ENCODE peak calls at places on chromosomes 5 and 9, in six cellular contexts. One of them, this sample, is unnamed.

GRCh38 chr5:180097163-180097894 is 25.8 kb upstream of the RNF130 start:
- DNase-seq in cardiac muscle cell: no peak
- DNase-seq in pancreas: no peak
- DNase-seq in heart left ventricle: no peak
- DNase-seq in fibroblast of the aortic adventitia: no peak
- DNase-seq in Calu3: no peak
- DNase-seq in this sample: no peak

GRCh38 chr5:171188016-171188415 is 121.0 kb upstream of the TLX3 start:
- DNase-seq in heart left ventricle: no peak
- DNase-seq in Calu3: no peak
- DNase-seq in cardiac muscle cell: no peak
- DNase-seq in pancreas: no peak
- DNase-seq in fibroblast of the aortic adventitia: no peak
- DNase-seq in this sample: no peak

GRCh38 chr9:79053613-79054012 is 518.2 kb upstream of the TLE4 start:
- DNase-seq in cardiac muscle cell: no peak
- DNase-seq in heart left ventricle: no peak
- DNase-seq in pancreas: no peak
- DNase-seq in Calu3: no peak
- DNase-seq in fibroblast of the aortic adventitia: no peak
- DNase-seq in this sample: no peak

GRCh38 chr9:89083626-89084025 is 92.4 kb downstream of the S1PR3 start:
- DNase-seq in pancreas: no peak
- DNase-seq in cardiac muscle cell: no peak
- DNase-seq in Calu3: no peak
- DNase-seq in fibroblast of the aortic adventitia: no peak
- DNase-seq in heart left ventricle: no peak
- DNase-seq in this sample: no peak

GRCh38 chr5:79305706-79306105 is 69.8 kb downstream of the JMY start:
- DNase-seq in cardiac muscle cell: no peak
- DNase-seq in pancreas: no peak
- DNase-seq in heart left ventricle: no peak
- DNase-seq in fibroblast of the aortic adventitia: peak; percentile 13
- DNase-seq in Calu3: no peak
- DNase-seq in this sample: no peak

GRCh38 chr5:68409259-68409658 is 193.7 kb downstream of the PIK3R1 start:
- DNase-seq in heart left ventricle: no peak
- DNase-seq in fibroblast of the aortic adventitia: peak; percentile 70
- DNase-seq in Calu3: no peak
- DNase-seq in cardiac muscle cell: no peak
- DNase-seq in pancreas: no peak
- DNase-seq in this sample: no peak

GRCh38 chr9:124077915-124078572 is 66.5 kb downstream of the LHX2 start:
- DNase-seq in Calu3: peak; percentile 45
- DNase-seq in pancreas: no peak
- DNase-seq in cardiac muscle cell: no peak
- DNase-seq in heart left ventricle: peak; percentile 55
- DNase-seq in fibroblast of the aortic adventitia: no peak
- DNase-seq in this sample: no peak

GRCh38 chr5:36659406-36659805 is 53.0 kb downstream of the SLC1A3 start:
- DNase-seq in fibroblast of the aortic adventitia: no peak
- DNase-seq in pancreas: no peak
- DNase-seq in Calu3: no peak
- DNase-seq in heart left ventricle: no peak
- DNase-seq in cardiac muscle cell: no peak
- DNase-seq in this sample: no peak

GRCh38 chr5:43491325-43491724 is 7.7 kb upstream of the TMEM267 start:
- DNase-seq in Calu3: no peak
- DNase-seq in fibroblast of the aortic adventitia: no peak
- DNase-seq in pancreas: no peak
- DNase-seq in cardiac muscle cell: no peak
- DNase-seq in heart left ventricle: no peak
- DNase-seq in this sample: no peak

GRCh38 chr9:4225291-4226119 is 74.4 kb downstream of the GLIS3 start:
- DNase-seq in heart left ventricle: no peak
- DNase-seq in Calu3: no peak
- DNase-seq in fibroblast of the aortic adventitia: peak; percentile 66
- DNase-seq in cardiac muscle cell: no peak
- DNase-seq in pancreas: no peak
- DNase-seq in this sample: no peak

GRCh38 chr9:134422301-134422700 is 96.0 kb downstream of the RXRA start:
- DNase-seq in heart left ventricle: peak; percentile 69
- DNase-seq in fibroblast of the aortic adventitia: no peak
- DNase-seq in Calu3: no peak
- DNase-seq in cardiac muscle cell: no peak
- DNase-seq in pancreas: no peak
- DNase-seq in this sample: no peak

GRCh38 chr9:99826579-99826978 is 4.9 kb downstream of the NR4A3 start:
- DNase-seq in cardiac muscle cell: no peak
- DNase-seq in pancreas: no peak
- DNase-seq in Calu3: no peak
- DNase-seq in fibroblast of the aortic adventitia: no peak
- DNase-seq in heart left ventricle: no peak
- DNase-seq in this sample: no peak

GRCh38 chr5:76376141-76376900 is 26.8 kb upstream of the IQGAP2 start:
- DNase-seq in Calu3: no peak
- DNase-seq in fibroblast of the aortic adventitia: no peak
- DNase-seq in heart left ventricle: no peak
- DNase-seq in pancreas: no peak
- DNase-seq in cardiac muscle cell: no peak
- DNase-seq in this sample: no peak

GRCh38 chr5:150009671-150010387 is 9.3 kb downstream of the HMGXB3 start:
- DNase-seq in cardiac muscle cell: no peak
- DNase-seq in heart left ventricle: peak; percentile 32
- DNase-seq in Calu3: no peak
- DNase-seq in pancreas: no peak
- DNase-seq in fibroblast of the aortic adventitia: no peak
- DNase-seq in this sample: no peak

GRCh38 chr5:157862183-157862851 is 3.4 kb upstream of the CLINT1 start:
- DNase-seq in fibroblast of the aortic adventitia: no peak
- DNase-seq in Calu3: no peak
- DNase-seq in pancreas: no peak
- DNase-seq in heart left ventricle: no peak
- DNase-seq in cardiac muscle cell: no peak
- DNase-seq in this sample: no peak

GRCh38 chr9:116741106-116741740 is 54.1 kb downstream of the TRIM32 start:
- DNase-seq in cardiac muscle cell: no peak
- DNase-seq in fibroblast of the aortic adventitia: no peak
- DNase-seq in Calu3: no peak
- DNase-seq in heart left ventricle: no peak
- DNase-seq in pancreas: no peak
- DNase-seq in this sample: no peak

GRCh38 chr5:119680080-119680479 is 50.7 kb downstream of the FAM170A start:
- DNase-seq in pancreas: no peak
- DNase-seq in Calu3: no peak
- DNase-seq in cardiac muscle cell: no peak
- DNase-seq in fibroblast of the aortic adventitia: no peak
- DNase-seq in heart left ventricle: no peak
- DNase-seq in this sample: no peak

GRCh38 chr5:88740604-88741003 is 142.4 kb downstream of the MEF2C start:
- DNase-seq in heart left ventricle: no peak
- DNase-seq in pancreas: no peak
- DNase-seq in Calu3: no peak
- DNase-seq in cardiac muscle cell: no peak
- DNase-seq in fibroblast of the aortic adventitia: no peak
- DNase-seq in this sample: no peak

GRCh38 chr9:111399772-111400563 is 69.9 kb upstream of the OR2K2 start:
- DNase-seq in fibroblast of the aortic adventitia: peak; percentile 37
- DNase-seq in Calu3: peak; percentile 57
- DNase-seq in heart left ventricle: no peak
- DNase-seq in cardiac muscle cell: no peak
- DNase-seq in pancreas: peak; percentile 32
- DNase-seq in this sample: no peak

GRCh38 chr5:98774192-98775046 is 956 bp downstream of the RGMB start:
- DNase-seq in pancreas: peak; percentile 70
- DNase-seq in Calu3: peak; percentile 76
- DNase-seq in fibroblast of the aortic adventitia: peak; percentile 66
- DNase-seq in heart left ventricle: peak; percentile 58
- DNase-seq in cardiac muscle cell: peak; percentile 80
- DNase-seq in this sample: no peak

GRCh38 chr9:8589476-8589875 is 789.9 kb upstream of the DMAC1 start:
- DNase-seq in heart left ventricle: no peak
- DNase-seq in cardiac muscle cell: no peak
- DNase-seq in pancreas: no peak
- DNase-seq in Calu3: no peak
- DNase-seq in fibroblast of the aortic adventitia: no peak
- DNase-seq in this sample: no peak

GRCh38 chr9:23638011-23638410 is 188.0 kb downstream of the ELAVL2 start:
- DNase-seq in heart left ventricle: no peak
- DNase-seq in cardiac muscle cell: no peak
- DNase-seq in pancreas: no peak
- DNase-seq in fibroblast of the aortic adventitia: no peak
- DNase-seq in Calu3: no peak
- DNase-seq in this sample: no peak

GRCh38 chr5:133461796-133462516 is 150.4 kb downstream of the FSTL4 start:
- DNase-seq in Calu3: no peak
- DNase-seq in heart left ventricle: no peak
- DNase-seq in pancreas: no peak
- DNase-seq in fibroblast of the aortic adventitia: no peak
- DNase-seq in cardiac muscle cell: no peak
- DNase-seq in this sample: no peak

GRCh38 chr5:157369507-157369906 is 90.5 kb upstream of the NIPAL4 start:
- DNase-seq in cardiac muscle cell: no peak
- DNase-seq in heart left ventricle: no peak
- DNase-seq in pancreas: no peak
- DNase-seq in Calu3: no peak
- DNase-seq in fibroblast of the aortic adventitia: no peak
- DNase-seq in this sample: no peak

GRCh38 chr9:72929542-72929941 is 23.3 kb downstream of the ALDH1A1 start:
- DNase-seq in Calu3: no peak
- DNase-seq in heart left ventricle: no peak
- DNase-seq in cardiac muscle cell: no peak
- DNase-seq in fibroblast of the aortic adventitia: no peak
- DNase-seq in pancreas: no peak
- DNase-seq in this sample: no peak

GRCh38 chr9:1732670-1733069 is 282.5 kb upstream of the SMARCA2 start:
- DNase-seq in heart left ventricle: no peak
- DNase-seq in pancreas: no peak
- DNase-seq in Calu3: no peak
- DNase-seq in fibroblast of the aortic adventitia: no peak
- DNase-seq in cardiac muscle cell: no peak
- DNase-seq in this sample: no peak

GRCh38 chr5:64207978-64208377 is 42.3 kb downstream of the RNF180 start:
- DNase-seq in pancreas: no peak
- DNase-seq in cardiac muscle cell: no peak
- DNase-seq in Calu3: peak; percentile 3
- DNase-seq in heart left ventricle: no peak
- DNase-seq in fibroblast of the aortic adventitia: peak; percentile 52
- DNase-seq in this sample: no peak
- TF ChIP-seq CTCF in pancreas: no peak
- TF ChIP-seq CTCF in cardiac muscle cell: peak; percentile 30
- TF ChIP-seq CTCF in Calu3: no peak
- TF ChIP-seq CTCF in heart left ventricle: peak; percentile 63
- TF ChIP-seq CTCF in fibroblast of the aortic adventitia: no peak
- TF ChIP-seq CTCF in this sample: no peak

GRCh38 chr9:83047839-83048775 is 14.8 kb downstream of the RASEF start:
- DNase-seq in Calu3: peak; percentile 76
- DNase-seq in pancreas: peak; percentile 83
- DNase-seq in fibroblast of the aortic adventitia: peak; percentile 70
- DNase-seq in heart left ventricle: peak; percentile 50
- DNase-seq in cardiac muscle cell: no peak
- DNase-seq in this sample: no peak
- TF ChIP-seq CTCF in Calu3: no peak
- TF ChIP-seq CTCF in pancreas: no peak
- TF ChIP-seq CTCF in fibroblast of the aortic adventitia: no peak
- TF ChIP-seq CTCF in heart left ventricle: no peak
- TF ChIP-seq CTCF in cardiac muscle cell: no peak
- TF ChIP-seq CTCF in this sample: no peak

GRCh38 chr9:29322240-29322639 is 1749.0 kb upstream of the C9orf72 start:
- DNase-seq in fibroblast of the aortic adventitia: peak; percentile 25
- DNase-seq in pancreas: no peak
- DNase-seq in Calu3: no peak
- DNase-seq in cardiac muscle cell: no peak
- DNase-seq in heart left ventricle: no peak
- DNase-seq in this sample: no peak
- TF ChIP-seq CTCF in fibroblast of the aortic adventitia: no peak
- TF ChIP-seq CTCF in pancreas: no peak
- TF ChIP-seq CTCF in Calu3: no peak
- TF ChIP-seq CTCF in cardiac muscle cell: no peak
- TF ChIP-seq CTCF in heart left ventricle: no peak
- TF ChIP-seq CTCF in this sample: no peak

DNA sequence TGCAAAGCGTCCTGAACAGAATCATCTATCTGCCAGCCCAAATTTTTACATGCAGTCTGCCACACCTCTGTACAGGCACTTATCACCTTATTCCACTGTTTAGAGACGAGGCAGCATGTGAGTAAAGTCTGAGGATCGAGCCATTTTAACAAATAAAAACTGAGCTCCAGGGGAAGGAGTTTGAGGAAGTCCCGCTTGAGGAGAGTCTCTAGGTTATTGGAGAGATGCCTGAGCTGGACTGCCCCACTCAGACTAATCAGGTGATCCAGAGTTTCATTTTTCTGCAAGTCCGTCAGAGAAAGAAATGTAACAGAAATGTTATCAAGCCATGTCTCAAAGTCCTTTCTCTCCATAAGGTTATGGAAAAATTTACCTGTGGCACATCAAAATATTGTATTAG is 5.3 kb downstream of the FBXW2 start:
- DNase-seq in Calu3: no peak
- DNase-seq in pancreas: no peak
- DNase-seq in cardiac muscle cell: no peak
- DNase-seq in heart left ventricle: no peak
- DNase-seq in fibroblast of the aortic adventitia: no peak
- DNase-seq in this sample: no peak
- TF ChIP-seq CTCF in Calu3: no peak
- TF ChIP-seq CTCF in pancreas: no peak
- TF ChIP-seq CTCF in cardiac muscle cell: no peak
- TF ChIP-seq CTCF in heart left ventricle: no peak
- TF ChIP-seq CTCF in fibroblast of the aortic adventitia: no peak
- TF ChIP-seq CTCF in this sample: no peak